ENCODE peak calls at places on chromosomes 12 and 14, in six cellular contexts. T, E, X, K, L and M are unnamed samples.

GRCh38 chr12:124919646-124920352 is 5.3 kb upstream of the UBC start:
- DNase-seq in T (no peak), E (no peak), X (peak), K (no peak), L (no peak), M (no peak)

GRCh38 chr12:49189731-49190314 is 943 bp upstream of the TUBA1A start:
- DNase-seq in T (no peak), E (no peak), X (no peak), K (no peak), L (no peak), M (no peak)

GRCh38 chr14:40221428-40221827 is 789.2 kb upstream of the FBXO33 start:
- DNase-seq in T (no peak), E (no peak), X (no peak), K (no peak), L (no peak), M (no peak)

GRCh38 chr12:99260597-99260996 is 387.0 kb upstream of the GARIN6 start:
- DNase-seq in T (no peak), E (no peak), X (no peak), K (no peak), L (no peak), M (no peak)

GRCh38 chr12:7869137-7869536 is 3.6 kb downstream of the SLC2A14 start:
- DNase-seq in T (peak), E (no peak), X (no peak), K (no peak), L (no peak), M (no peak)

GRCh38 chr12:89856431-89856830 is 147.8 kb upstream of the ATP2B1 start:
- DNase-seq in T (peak), E (peak), X (no peak), K (no peak), L (no peak), M (no peak)

GRCh38 chr12:59408431-59408830 is 187.4 kb upstream of the SLC16A7 start:
- DNase-seq in T (peak), E (no peak), X (no peak), K (no peak), L (no peak), M (no peak)

GRCh38 chr12:91406920-91407341 is 224.3 kb upstream of the DCN start:
- DNase-seq in T (peak), E (no peak), X (no peak), K (no peak), L (no peak), M (no peak)

GRCh38 chr14:88541324-88541723 is 13.5 kb downstream of the PTPN21 start:
- DNase-seq in T (no peak), E (no peak), X (no peak), K (no peak), L (no peak), M (no peak)

GRCh38 chr14:28652782-28653181 is 113.8 kb upstream of the FOXG1 start:
- DNase-seq in T (peak), E (peak), X (no peak), K (no peak), L (no peak), M (no peak)